ENCODE peak calls at places on chromosome 17, in six cellular contexts. H, A, E, Q, K and M are unnamed samples.

GRCh38 chr17:12047977-12048376 is 27.3 kb downstream of the MAP2K4 start:
- DNase-seq in H (no peak), A (peak), E (no peak), Q (no peak), K (no peak), M (no peak)

GRCh38 chr17:55420776-55421178 is 858 bp downstream of the MMD start:
- DNase-seq in H (peak), A (peak), E (no peak), Q (peak), K (peak), M (peak)

GRCh38 chr17:76513306-76513692 is 12.1 kb upstream of the RHBDF2 start:
- DNase-seq in H (no peak), A (no peak), E (no peak), Q (no peak), K (no peak), M (no peak)

GRCh38 chr17:72702136-72702735 is 390.3 kb downstream of the SLC39A11 start:
- DNase-seq in H (no peak), A (peak), E (no peak), Q (no peak), K (no peak), M (no peak)

GRCh38 chr17:66348605-66349165 is 46.3 kb downstream of the PRKCA start:
- DNase-seq in H (no peak), A (peak), E (peak), Q (no peak), K (no peak), M (no peak)

GRCh38 chr17:68381076-68381900 is 76.0 kb downstream of the WIPI1 start:
- DNase-seq in H (no peak), A (peak), E (no peak), Q (no peak), K (no peak), M (no peak)

GRCh38 chr17:21352221-21352980 is 23.8 kb upstream of the KCNJ12 start:
- DNase-seq in H (no peak), A (no peak), E (no peak), Q (no peak), K (no peak), M (no peak)

GRCh38 chr17:83055911-83056582 is 23.4 kb upstream of the METRNL start:
- DNase-seq in H (peak), A (peak), E (no peak), Q (no peak), K (no peak), M (peak)

GRCh38 chr17:55783684-55784245 is 32.9 kb downstream of the PCTP start:
- DNase-seq in H (no peak), A (peak), E (peak), Q (no peak), K (peak), M (peak)

GRCh38 chr17:45170976-45171337 is 9.3 kb downstream of the HEXIM2 start:
- DNase-seq in H (no peak), A (no peak), E (no peak), Q (no peak), K (no peak), M (peak)

GRCh38 chr17:50266384-50267073 is 7.7 kb upstream of the TMEM92 start:
- DNase-seq in H (no peak), A (peak), E (no peak), Q (no peak), K (no peak), M (peak)

GRCh38 chr17:65231662-65232335 is 94.6 kb downstream of the RGS9 start:
- DNase-seq in H (no peak), A (peak), E (peak), Q (peak), K (peak), M (peak)

GRCh38 chr17:28553000-28553505 is 629 bp upstream of the UNC119 start:
- DNase-seq in H (no peak), A (no peak), E (no peak), Q (no peak), K (no peak), M (no peak)

GRCh38 chr17:7856081-7856791 is 1.1 kb downstream of the NAA38 start:
- DNase-seq in H (peak), A (peak), E (peak), Q (no peak), K (peak), M (peak)

GRCh38 chr17:81306898-81307510 is 11.9 kb upstream of the SLC38A10 start:
- DNase-seq in H (no peak), A (no peak), E (peak), Q (no peak), K (peak), M (no peak)

GRCh38 chr17:6241996-6242395 is 171.8 kb downstream of the WSCD1 start:
- DNase-seq in H (no peak), A (no peak), E (no peak), Q (no peak), K (no peak), M (no peak)

GRCh38 chr17:79892457-79893236 is 53.4 kb upstream of the CBX4 start:
- DNase-seq in H (no peak), A (no peak), E (peak), Q (no peak), K (no peak), M (no peak)

GRCh38 chr17:61449707-61450640 is 2.2 kb upstream of the TBX4 start:
- DNase-seq in H (no peak), A (no peak), E (no peak), Q (no peak), K (no peak), M (no peak)

GRCh38 chr17:78442648-78443128 is 64.2 kb downstream of the PGS1 start:
- DNase-seq in H (no peak), A (no peak), E (no peak), Q (no peak), K (peak), M (peak)

GRCh38 chr17:56440391-56440790 is 153.1 kb upstream of the NOG start:
- DNase-seq in H (no peak), A (peak), E (no peak), Q (no peak), K (no peak), M (no peak)

GRCh38 chr17:79777166-79777843 is 643 bp upstream of the CBX2 start:
- DNase-seq in H (no peak), A (peak), E (no peak), Q (no peak), K (peak), M (no peak)

GRCh38 chr17:43601280-43602050 is 55.3 kb upstream of the ETV4 start:
- DNase-seq in H (no peak), A (no peak), E (no peak), Q (no peak), K (no peak), M (no peak)

GRCh38 chr17:82103588-82104451 is 5.8 kb upstream of the FASN start:
- DNase-seq in H (no peak), A (no peak), E (peak), Q (no peak), K (no peak), M (peak)

GRCh38 chr17:58200024-58200633 is 7.6 kb downstream of the EPX start:
- DNase-seq in H (peak), A (peak), E (peak), Q (peak), K (peak), M (no peak)

GRCh38 chr17:79812969-79813825 is 16.3 kb upstream of the CBX8 start:
- DNase-seq in H (peak), A (no peak), E (peak), Q (no peak), K (no peak), M (no peak)

GRCh38 chr17:4247981-4248388 is 15.8 kb downstream of the ANKFY1 start:
- DNase-seq in H (no peak), A (peak), E (no peak), Q (no peak), K (no peak), M (no peak)

GRCh38 chr17:35117984-35118383 is 1.7 kb downstream of the RAD51D start:
- DNase-seq in H (no peak), A (peak), E (no peak), Q (no peak), K (peak), M (no peak)

GRCh38 chr17:5381542-5381941 is 37.9 kb downstream of the NUP88 start:
- DNase-seq in H (no peak), A (peak), E (no peak), Q (no peak), K (no peak), M (no peak)

GRCh38 chr17:68133370-68134045 is 98.0 kb downstream of the KPNA2 start:
- DNase-seq in H (no peak), A (no peak), E (no peak), Q (no peak), K (peak), M (no peak)

GRCh38 chr17:69809331-69809730 is 265.7 kb upstream of the KCNJ16 start:
- DNase-seq in H (no peak), A (no peak), E (no peak), Q (no peak), K (no peak), M (no peak)

GRCh38 chr17:38705803-38706624 is 941 bp downstream of the MLLT6 start:
- DNase-seq in H (peak), A (peak), E (peak), Q (peak), K (no peak), M (peak)

GRCh38 chr17:80220709-80221215 is 535 bp downstream of the SLC26A11 start:
- DNase-seq in H (peak), A (peak), E (no peak), Q (no peak), K (no peak), M (no peak)

GRCh38 chr17:148757-149156 is 11.4 kb downstream of the SCGB1C2 start:
- DNase-seq in H (no peak), A (no peak), E (no peak), Q (no peak), K (no peak), M (no peak)

GRCh38 chr17:34357398-34357797 is 1.1 kb downstream of the CCL13 start:
- DNase-seq in H (no peak), A (no peak), E (no peak), Q (no peak), K (no peak), M (no peak)